ENCODE peak calls at places on chromosomes 1 and 21, in four cellular contexts. One of them, this sample, is unnamed.

GRCh38 chr1:77412794-77413530 is 131.1 kb downstream of the AK5 start:
- DNase-seq in cardiac muscle cell: no peak
- DNase-seq in fibroblast of pulmonary artery: no peak
- DNase-seq in B cell: no peak
- DNase-seq in this sample: no peak

GRCh38 chr1:228979325-228979699 is 244.0 kb downstream of the RHOU start:
- DNase-seq in cardiac muscle cell: no peak
- DNase-seq in fibroblast of pulmonary artery: no peak
- DNase-seq in B cell: no peak
- DNase-seq in this sample: peak; percentile 61

GRCh38 chr1:179217943-179218507 is 11.5 kb downstream of the ABL2 start:
- DNase-seq in fibroblast of pulmonary artery: peak; percentile 76
- DNase-seq in B cell: no peak
- DNase-seq in cardiac muscle cell: no peak
- DNase-seq in this sample: no peak

GRCh38 chr1:18481921-18482701 is 1.4 kb downstream of the KLHDC7A start:
- DNase-seq in B cell: no peak
- DNase-seq in cardiac muscle cell: no peak
- DNase-seq in fibroblast of pulmonary artery: no peak
- DNase-seq in this sample: no peak

GRCh38 chr1:33244143-33244808 is 12.0 kb upstream of the ZNF362 start:
- DNase-seq in fibroblast of pulmonary artery: no peak
- DNase-seq in cardiac muscle cell: no peak
- DNase-seq in B cell: no peak
- DNase-seq in this sample: no peak

GRCh38 chr21:35048183-35048601 is 910 bp downstream of the RUNX1 start:
- DNase-seq in cardiac muscle cell: no peak
- DNase-seq in fibroblast of pulmonary artery: no peak
- DNase-seq in B cell: no peak
- DNase-seq in this sample: no peak

GRCh38 chr1:224637510-224637909 is 21.4 kb downstream of the CNIH3 start:
- DNase-seq in B cell: no peak
- DNase-seq in fibroblast of pulmonary artery: peak; percentile 75
- DNase-seq in cardiac muscle cell: no peak
- DNase-seq in this sample: no peak

GRCh38 chr1:69915347-69915746 is 290.0 kb downstream of the LRRC40 start:
- DNase-seq in fibroblast of pulmonary artery: peak; percentile 67
- DNase-seq in cardiac muscle cell: no peak
- DNase-seq in B cell: no peak
- DNase-seq in this sample: no peak

GRCh38 chr1:25562101-25562927 is 18.9 kb downstream of the LDLRAP1 start:
- DNase-seq in cardiac muscle cell: no peak
- DNase-seq in B cell: peak; percentile 92
- DNase-seq in fibroblast of pulmonary artery: no peak
- DNase-seq in this sample: no peak

GRCh38 chr1:8815582-8816285 is 1.7 kb downstream of the RERE start:
- DNase-seq in cardiac muscle cell: peak; percentile 41
- DNase-seq in B cell: no peak
- DNase-seq in fibroblast of pulmonary artery: peak; percentile 67
- DNase-seq in this sample: no peak

GRCh38 chr1:94702440-94702810 is 117.7 kb upstream of the SLC44A3 start:
- DNase-seq in fibroblast of pulmonary artery: peak; percentile 46
- DNase-seq in B cell: no peak
- DNase-seq in cardiac muscle cell: no peak
- DNase-seq in this sample: no peak

GRCh38 chr1:224203243-224204016 is 20.4 kb downstream of the DEGS1 start:
- DNase-seq in B cell: peak; percentile 70
- DNase-seq in fibroblast of pulmonary artery: peak; percentile 29
- DNase-seq in cardiac muscle cell: no peak
- DNase-seq in this sample: no peak

GRCh38 chr1:8910914-8911313 is 32.4 kb upstream of the ENO1 start:
- DNase-seq in B cell: no peak
- DNase-seq in cardiac muscle cell: no peak
- DNase-seq in fibroblast of pulmonary artery: no peak
- DNase-seq in this sample: no peak

GRCh38 chr1:28267633-28268032 is 8.3 kb downstream of the SESN2 start:
- DNase-seq in fibroblast of pulmonary artery: no peak
- DNase-seq in B cell: no peak
- DNase-seq in cardiac muscle cell: no peak
- DNase-seq in this sample: no peak

GRCh38 chr21:42352433-42353095 is 1.8 kb upstream of the TFF2 start:
- DNase-seq in B cell: no peak
- DNase-seq in fibroblast of pulmonary artery: no peak
- DNase-seq in cardiac muscle cell: no peak
- DNase-seq in this sample: no peak

GRCh38 chr1:246591504-246591903 is 25.2 kb downstream of the CNST start:
- DNase-seq in fibroblast of pulmonary artery: no peak
- DNase-seq in B cell: no peak
- DNase-seq in cardiac muscle cell: no peak
- DNase-seq in this sample: no peak

GRCh38 chr21:31945576-31945975 is 72.8 kb downstream of the HUNK start:
- DNase-seq in cardiac muscle cell: no peak
- DNase-seq in B cell: no peak
- DNase-seq in fibroblast of pulmonary artery: no peak
- DNase-seq in this sample: no peak

GRCh38 chr1:65175171-65176070 is 27.4 kb downstream of the AK4 start:
- DNase-seq in B cell: no peak
- DNase-seq in fibroblast of pulmonary artery: peak; percentile 42
- DNase-seq in cardiac muscle cell: peak; percentile 46
- DNase-seq in this sample: no peak

GRCh38 chr1:226871047-226871365 is 590 bp downstream of the PSEN2 start:
- DNase-seq in cardiac muscle cell: no peak
- DNase-seq in B cell: no peak
- DNase-seq in fibroblast of pulmonary artery: no peak
- DNase-seq in this sample: no peak

GRCh38 chr1:94463765-94464330 is 45.7 kb downstream of the ABCD3 start:
- DNase-seq in cardiac muscle cell: no peak
- DNase-seq in fibroblast of pulmonary artery: peak; percentile 77
- DNase-seq in B cell: no peak
- DNase-seq in this sample: no peak

GRCh38 chr1:225593414-225593813 is 59.5 kb downstream of the ENAH start:
- DNase-seq in B cell: no peak
- DNase-seq in cardiac muscle cell: no peak
- DNase-seq in fibroblast of pulmonary artery: no peak
- DNase-seq in this sample: no peak

GRCh38 chr1:115112496-115113375 is 23.4 kb upstream of the TSPAN2 start:
- DNase-seq in B cell: peak; percentile 31
- DNase-seq in fibroblast of pulmonary artery: peak; percentile 25
- DNase-seq in cardiac muscle cell: peak; percentile 53
- DNase-seq in this sample: no peak

GRCh38 chr1:181140891-181141290 is 52.4 kb downstream of the IER5 start:
- DNase-seq in fibroblast of pulmonary artery: no peak
- DNase-seq in B cell: no peak
- DNase-seq in cardiac muscle cell: no peak
- DNase-seq in this sample: no peak

GRCh38 chr1:117447661-117448060 is 80.4 kb downstream of the MAN1A2 start:
- DNase-seq in B cell: no peak
- DNase-seq in cardiac muscle cell: no peak
- DNase-seq in fibroblast of pulmonary artery: peak; percentile 20
- DNase-seq in this sample: no peak

GRCh38 chr1:78440381-78440793 is 50.4 kb upstream of the PTGFR start:
- DNase-seq in fibroblast of pulmonary artery: no peak
- DNase-seq in B cell: no peak
- DNase-seq in cardiac muscle cell: no peak
- DNase-seq in this sample: no peak

GRCh38 chr1:78434351-78434750 is 56.4 kb upstream of the PTGFR start:
- DNase-seq in fibroblast of pulmonary artery: no peak
- DNase-seq in B cell: no peak
- DNase-seq in cardiac muscle cell: no peak
- DNase-seq in this sample: no peak

GRCh38 chr1:78441921-78442320 is 48.9 kb upstream of the PTGFR start:
- DNase-seq in fibroblast of pulmonary artery: no peak
- DNase-seq in cardiac muscle cell: no peak
- DNase-seq in B cell: no peak
- DNase-seq in this sample: no peak

GRCh38 chr1:78437393-78437792 is 53.4 kb upstream of the PTGFR start:
- DNase-seq in B cell: no peak
- DNase-seq in cardiac muscle cell: peak; percentile 36
- DNase-seq in fibroblast of pulmonary artery: peak; percentile 34
- DNase-seq in this sample: no peak

DNA sequence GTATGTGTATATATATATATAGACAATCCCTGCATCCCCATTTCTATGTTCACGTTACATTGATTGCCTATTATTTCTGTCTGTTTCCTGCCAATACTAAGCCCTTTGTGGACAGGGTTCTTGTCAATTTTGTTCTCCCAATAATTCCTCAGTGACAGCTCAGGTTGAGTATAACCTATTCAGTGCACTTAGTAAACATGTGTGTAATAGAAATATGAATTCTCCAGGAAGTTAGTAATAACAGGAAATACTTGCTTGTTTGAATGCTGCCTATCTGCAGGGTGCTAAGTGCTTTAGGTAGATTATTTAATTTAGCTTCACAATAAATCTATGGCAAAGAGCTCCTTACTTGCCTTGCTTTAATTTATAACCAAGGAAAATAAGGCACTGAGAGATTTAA is 52.8 kb upstream of the PTGFR start:
- DNase-seq in B cell: no peak
- DNase-seq in fibroblast of pulmonary artery: no peak
- DNase-seq in cardiac muscle cell: no peak
- DNase-seq in this sample: no peak
- TF ChIP-seq CTCF in B cell: no peak
- TF ChIP-seq CTCF in fibroblast of pulmonary artery: no peak
- TF ChIP-seq CTCF in cardiac muscle cell: no peak
- TF ChIP-seq CTCF in this sample: no peak

GRCh38 chr1:44543064-44543815 is 131.0 kb downstream of the TMEM53 start:
- DNase-seq in cardiac muscle cell: no peak
- DNase-seq in fibroblast of pulmonary artery: no peak
- DNase-seq in B cell: no peak
- DNase-seq in this sample: no peak
- TF ChIP-seq CTCF in cardiac muscle cell: no peak
- TF ChIP-seq CTCF in fibroblast of pulmonary artery: no peak
- TF ChIP-seq CTCF in B cell: no peak
- TF ChIP-seq CTCF in this sample: no peak

GRCh38 chr1:156124557-156125483 is 10.3 kb downstream of the LMNA start:
- DNase-seq in B cell: no peak
- DNase-seq in cardiac muscle cell: no peak
- DNase-seq in fibroblast of pulmonary artery: no peak
- DNase-seq in this sample: no peak

GRCh38 chr1:156126701-156127534 is 12.4 kb downstream of the LMNA start:
- DNase-seq in cardiac muscle cell: no peak
- DNase-seq in B cell: no peak
- DNase-seq in fibroblast of pulmonary artery: peak; percentile 75
- DNase-seq in this sample: no peak

GRCh38 chr1:156128749-156129682 is 14.5 kb downstream of the LMNA start:
- DNase-seq in B cell: no peak
- DNase-seq in fibroblast of pulmonary artery: peak; percentile 84
- DNase-seq in cardiac muscle cell: peak; percentile 59
- DNase-seq in this sample: no peak

GRCh38 chr1:156123356-156124196 is 9.1 kb downstream of the LMNA start:
- DNase-seq in cardiac muscle cell: peak; percentile 96
- DNase-seq in fibroblast of pulmonary artery: peak; percentile 98
- DNase-seq in B cell: no peak
- DNase-seq in this sample: peak; percentile 81

GRCh38 chr1:156126043-156126700 is 11.7 kb downstream of the LMNA start:
- DNase-seq in fibroblast of pulmonary artery: peak; percentile 97
- DNase-seq in cardiac muscle cell: peak; percentile 86
- DNase-seq in B cell: no peak
- DNase-seq in this sample: no peak
- TF ChIP-seq CTCF in fibroblast of pulmonary artery: peak; percentile 54
- TF ChIP-seq CTCF in cardiac muscle cell: peak; percentile 54
- TF ChIP-seq CTCF in B cell: peak; percentile 19
- TF ChIP-seq CTCF in this sample: peak; percentile 73

GRCh38 chr1:38129473-38129872 is 82.9 kb upstream of the POU3F1 start:
- DNase-seq in cardiac muscle cell: no peak
- DNase-seq in B cell: no peak
- DNase-seq in fibroblast of pulmonary artery: no peak
- DNase-seq in this sample: no peak
- TF ChIP-seq CTCF in cardiac muscle cell: no peak
- TF ChIP-seq CTCF in B cell: no peak
- TF ChIP-seq CTCF in fibroblast of pulmonary artery: no peak
- TF ChIP-seq CTCF in this sample: no peak